ENCODE peak calls at places on chromosomes 7 and 10, in eight cellular contexts. One of them, this sample, is unnamed.

GRCh38 chr7:153503093-153503492 is 549.1 kb upstream of the DPP6 start:
- DNase-seq in IMR-90: no peak
- DNase-seq in fibroblast of lung: no peak
- DNase-seq in GM23338: no peak
- DNase-seq in GM23248: no peak
- DNase-seq in endothelial cell of umbilical vein: no peak
- DNase-seq in neural progenitor cell: no peak
- DNase-seq in trophoblast cell: no peak
- DNase-seq in this sample: no peak

GRCh38 chr7:144975882-144976281 is 140.0 kb upstream of the TPK1 start:
- DNase-seq in IMR-90: no peak
- DNase-seq in fibroblast of lung: no peak
- DNase-seq in GM23338: no peak
- DNase-seq in GM23248: no peak
- DNase-seq in endothelial cell of umbilical vein: no peak
- DNase-seq in neural progenitor cell: no peak
- DNase-seq in trophoblast cell: peak
- DNase-seq in this sample: no peak

GRCh38 chr10:36256905-36257304 is 614.8 kb upstream of the FZD8 start:
- DNase-seq in IMR-90: peak
- DNase-seq in fibroblast of lung: peak
- DNase-seq in GM23338: no peak
- DNase-seq in GM23248: peak
- DNase-seq in endothelial cell of umbilical vein: no peak
- DNase-seq in neural progenitor cell: no peak
- DNase-seq in trophoblast cell: no peak
- DNase-seq in this sample: peak

GRCh38 chr7:44735403-44736165 is 13.1 kb upstream of the ZMIZ2 start:
- DNase-seq in IMR-90: peak
- DNase-seq in fibroblast of lung: peak
- DNase-seq in GM23338: no peak
- DNase-seq in GM23248: peak
- DNase-seq in endothelial cell of umbilical vein: peak
- DNase-seq in neural progenitor cell: no peak
- DNase-seq in trophoblast cell: peak
- DNase-seq in this sample: no peak

GRCh38 chr10:91552706-91553105 is 80.2 kb downstream of the PPP1R3C start:
- DNase-seq in IMR-90: peak
- DNase-seq in fibroblast of lung: no peak
- DNase-seq in GM23338: peak
- DNase-seq in GM23248: peak
- DNase-seq in endothelial cell of umbilical vein: peak
- DNase-seq in neural progenitor cell: peak
- DNase-seq in trophoblast cell: no peak
- DNase-seq in this sample: peak

GRCh38 chr7:101166909-101167644 is 1.7 kb upstream of the VGF start:
- DNase-seq in IMR-90: peak
- DNase-seq in fibroblast of lung: peak
- DNase-seq in GM23338: peak
- DNase-seq in GM23248: no peak
- DNase-seq in endothelial cell of umbilical vein: no peak
- DNase-seq in neural progenitor cell: peak
- DNase-seq in trophoblast cell: no peak
- DNase-seq in this sample: peak

GRCh38 chr10:92413011-92413410 is 122.0 kb downstream of the MARCHF5 start:
- DNase-seq in IMR-90: no peak
- DNase-seq in fibroblast of lung: no peak
- DNase-seq in GM23338: no peak
- DNase-seq in GM23248: no peak
- DNase-seq in endothelial cell of umbilical vein: no peak
- DNase-seq in neural progenitor cell: no peak
- DNase-seq in trophoblast cell: no peak
- DNase-seq in this sample: no peak

GRCh38 chr10:14360951-14361350 is 30.2 kb upstream of the FRMD4A start:
- DNase-seq in IMR-90: no peak
- DNase-seq in fibroblast of lung: peak
- DNase-seq in GM23338: no peak
- DNase-seq in GM23248: no peak
- DNase-seq in endothelial cell of umbilical vein: no peak
- DNase-seq in neural progenitor cell: no peak
- DNase-seq in trophoblast cell: no peak
- DNase-seq in this sample: no peak

GRCh38 chr7:1694981-1695511 is 25.0 kb downstream of the ELFN1 start:
- DNase-seq in IMR-90: no peak
- DNase-seq in fibroblast of lung: no peak
- DNase-seq in GM23338: no peak
- DNase-seq in GM23248: no peak
- DNase-seq in endothelial cell of umbilical vein: no peak
- DNase-seq in neural progenitor cell: no peak
- DNase-seq in trophoblast cell: no peak
- DNase-seq in this sample: no peak

GRCh38 chr7:1695800-1696454 is 25.9 kb downstream of the ELFN1 start:
- DNase-seq in IMR-90: no peak
- DNase-seq in fibroblast of lung: no peak
- DNase-seq in GM23338: no peak
- DNase-seq in GM23248: no peak
- DNase-seq in endothelial cell of umbilical vein: no peak
- DNase-seq in neural progenitor cell: no peak
- DNase-seq in trophoblast cell: no peak
- DNase-seq in this sample: no peak

GRCh38 chr7:1693991-1694524 is 24.0 kb downstream of the ELFN1 start:
- DNase-seq in IMR-90: peak
- DNase-seq in fibroblast of lung: peak
- DNase-seq in GM23338: peak
- DNase-seq in GM23248: peak
- DNase-seq in endothelial cell of umbilical vein: no peak
- DNase-seq in neural progenitor cell: peak
- DNase-seq in trophoblast cell: no peak
- DNase-seq in this sample: peak

GRCh38 chr7:1693419-1693990 is 23.4 kb downstream of the ELFN1 start:
- DNase-seq in IMR-90: no peak
- DNase-seq in fibroblast of lung: no peak
- DNase-seq in GM23338: no peak
- DNase-seq in GM23248: no peak
- DNase-seq in endothelial cell of umbilical vein: no peak
- DNase-seq in neural progenitor cell: no peak
- DNase-seq in trophoblast cell: no peak
- DNase-seq in this sample: no peak

DNA sequence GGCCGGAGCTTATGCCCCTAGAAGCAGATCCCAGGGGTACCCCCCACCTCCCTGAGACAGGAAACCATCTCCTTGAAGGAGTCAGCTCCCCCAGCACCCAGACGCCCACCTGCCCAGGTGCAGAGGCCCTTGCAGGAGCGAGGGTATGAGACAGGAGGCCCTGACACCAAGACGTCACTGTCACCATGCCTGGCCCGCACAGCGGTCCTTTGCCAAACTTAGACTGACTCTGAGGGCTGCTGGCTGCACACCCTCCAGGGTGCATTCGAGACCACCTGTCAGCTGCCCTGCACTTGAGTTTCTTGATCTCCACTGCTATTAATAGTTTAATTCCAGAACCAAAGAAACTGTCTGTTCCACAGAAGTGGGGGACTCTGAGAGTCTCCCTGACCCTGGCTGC is 24.5 kb downstream of the ELFN1 start:
- DNase-seq in IMR-90: no peak
- DNase-seq in fibroblast of lung: no peak
- DNase-seq in GM23338: no peak
- DNase-seq in GM23248: no peak
- DNase-seq in endothelial cell of umbilical vein: no peak
- DNase-seq in neural progenitor cell: no peak
- DNase-seq in trophoblast cell: no peak
- DNase-seq in this sample: no peak
- H3K27ac ChIP-seq in IMR-90: no peak
- H3K27ac ChIP-seq in fibroblast of lung: no peak
- H3K27ac ChIP-seq in GM23338: no peak
- H3K27ac ChIP-seq in GM23248: no peak
- H3K27ac ChIP-seq in endothelial cell of umbilical vein: no peak
- H3K27ac ChIP-seq in neural progenitor cell: no peak
- H3K27ac ChIP-seq in trophoblast cell: no peak
- H3K27ac ChIP-seq in this sample: no peak

GRCh38 chr10:11148638-11149037 is 131.0 kb downstream of the CELF2 start:
- DNase-seq in IMR-90: no peak
- DNase-seq in fibroblast of lung: no peak
- DNase-seq in GM23338: no peak
- DNase-seq in GM23248: no peak
- DNase-seq in endothelial cell of umbilical vein: no peak
- DNase-seq in neural progenitor cell: no peak
- DNase-seq in trophoblast cell: no peak
- DNase-seq in this sample: no peak

GRCh38 chr10:11149499-11149898 is 131.8 kb downstream of the CELF2 start:
- DNase-seq in IMR-90: no peak
- DNase-seq in fibroblast of lung: no peak
- DNase-seq in GM23338: no peak
- DNase-seq in GM23248: no peak
- DNase-seq in endothelial cell of umbilical vein: no peak
- DNase-seq in neural progenitor cell: no peak
- DNase-seq in trophoblast cell: no peak
- DNase-seq in this sample: no peak

GRCh38 chr10:11147723-11148122 is 130.1 kb downstream of the CELF2 start:
- DNase-seq in IMR-90: no peak
- DNase-seq in fibroblast of lung: no peak
- DNase-seq in GM23338: peak
- DNase-seq in GM23248: no peak
- DNase-seq in endothelial cell of umbilical vein: no peak
- DNase-seq in neural progenitor cell: peak
- DNase-seq in trophoblast cell: no peak
- DNase-seq in this sample: no peak

GRCh38 chr10:11146402-11147171 is 128.9 kb downstream of the CELF2 start:
- DNase-seq in IMR-90: peak
- DNase-seq in fibroblast of lung: peak
- DNase-seq in GM23338: no peak
- DNase-seq in GM23248: no peak
- DNase-seq in endothelial cell of umbilical vein: peak
- DNase-seq in neural progenitor cell: no peak
- DNase-seq in trophoblast cell: no peak
- DNase-seq in this sample: no peak

DNA sequence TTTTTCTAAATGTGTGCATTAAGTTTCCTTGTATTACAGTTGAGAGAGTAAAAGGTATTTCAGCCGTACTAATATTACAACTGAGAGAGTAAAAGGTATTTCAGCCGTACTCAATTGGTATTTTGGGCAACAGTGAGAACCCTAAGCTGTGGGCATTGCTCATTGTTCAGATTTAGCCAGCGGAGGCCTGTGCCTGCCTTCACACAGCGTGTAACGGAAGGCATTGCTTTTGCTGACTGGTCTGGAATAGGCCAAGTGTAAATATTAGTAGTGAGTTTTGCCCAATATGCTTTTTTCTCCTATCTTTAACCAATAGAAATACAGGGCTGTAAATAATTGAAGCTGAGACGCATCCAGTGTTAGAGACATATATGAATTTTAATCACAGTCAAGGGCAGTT is 130.5 kb downstream of the CELF2 start:
- DNase-seq in IMR-90: no peak
- DNase-seq in fibroblast of lung: no peak
- DNase-seq in GM23338: no peak
- DNase-seq in GM23248: no peak
- DNase-seq in endothelial cell of umbilical vein: no peak
- DNase-seq in neural progenitor cell: no peak
- DNase-seq in trophoblast cell: no peak
- DNase-seq in this sample: no peak
- H2AFZ ChIP-seq in IMR-90: no peak
- H2AFZ ChIP-seq in fibroblast of lung: no peak
- H2AFZ ChIP-seq in GM23338: no peak
- H2AFZ ChIP-seq in GM23248: no peak
- H2AFZ ChIP-seq in endothelial cell of umbilical vein: no peak
- H2AFZ ChIP-seq in neural progenitor cell: no peak
- H2AFZ ChIP-seq in trophoblast cell: no peak
- H2AFZ ChIP-seq in this sample: no peak

DNA sequence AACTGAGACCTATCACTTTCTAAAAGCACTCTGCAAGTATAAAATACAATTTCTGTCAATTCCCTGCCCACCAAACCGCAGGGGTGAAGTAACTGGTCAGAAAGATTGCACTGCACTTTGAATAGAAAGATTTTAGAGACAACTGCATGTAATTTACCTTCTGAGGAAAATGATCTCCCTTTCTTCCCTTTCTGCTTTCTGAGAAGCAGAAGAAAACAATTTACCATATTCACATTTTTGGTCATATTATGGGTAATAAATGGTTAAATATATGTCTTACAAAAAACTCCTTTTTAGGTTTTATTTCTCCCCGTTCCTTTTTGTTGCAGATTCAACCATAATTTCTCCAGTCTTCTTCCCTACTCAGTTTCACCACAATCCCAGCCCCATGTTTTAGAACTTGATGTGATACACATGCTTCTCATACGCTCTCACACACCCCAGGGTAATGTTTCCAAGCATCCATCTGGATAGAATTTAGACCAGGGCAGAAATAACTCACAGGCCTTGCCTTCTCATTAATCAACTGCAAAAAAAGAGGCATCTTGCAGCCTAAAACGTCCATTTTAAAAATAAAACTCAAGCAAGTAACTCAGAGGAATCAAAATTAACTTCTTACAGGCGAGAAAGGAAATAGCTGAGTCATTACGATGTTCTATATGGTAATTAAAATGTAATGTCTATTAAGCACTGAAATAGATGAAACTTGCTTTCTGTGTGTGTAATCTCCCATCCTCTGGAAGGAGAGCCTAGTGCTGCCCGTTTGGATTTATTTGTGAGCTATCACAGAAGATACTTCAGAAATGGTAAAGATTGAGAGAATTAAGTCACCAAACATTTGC is 127.1 kb upstream of the RSU1 start:
- DNase-seq in IMR-90: peak
- DNase-seq in fibroblast of lung: peak
- DNase-seq in GM23338: no peak
- DNase-seq in GM23248: peak
- DNase-seq in endothelial cell of umbilical vein: peak
- DNase-seq in neural progenitor cell: no peak
- DNase-seq in trophoblast cell: no peak
- DNase-seq in this sample: peak
- H3K27ac ChIP-seq in IMR-90: no peak
- H3K27ac ChIP-seq in fibroblast of lung: peak
- H3K27ac ChIP-seq in GM23338: no peak
- H3K27ac ChIP-seq in GM23248: peak
- H3K27ac ChIP-seq in endothelial cell of umbilical vein: peak
- H3K27ac ChIP-seq in neural progenitor cell: no peak
- H3K27ac ChIP-seq in trophoblast cell: no peak
- H3K27ac ChIP-seq in this sample: peak

GRCh38 chr7:22845221-22845844 is 22.7 kb upstream of the TOMM7 start:
- DNase-seq in IMR-90: no peak
- DNase-seq in fibroblast of lung: peak
- DNase-seq in GM23338: no peak
- DNase-seq in GM23248: peak
- DNase-seq in endothelial cell of umbilical vein: no peak
- DNase-seq in neural progenitor cell: no peak
- DNase-seq in trophoblast cell: no peak
- DNase-seq in this sample: no peak

GRCh38 chr7:22842383-22842903 is 19.8 kb upstream of the TOMM7 start:
- DNase-seq in IMR-90: no peak
- DNase-seq in fibroblast of lung: no peak
- DNase-seq in GM23338: peak
- DNase-seq in GM23248: no peak
- DNase-seq in endothelial cell of umbilical vein: no peak
- DNase-seq in neural progenitor cell: no peak
- DNase-seq in trophoblast cell: no peak
- DNase-seq in this sample: no peak

GRCh38 chr7:22842973-22843372 is 20.3 kb upstream of the TOMM7 start:
- DNase-seq in IMR-90: no peak
- DNase-seq in fibroblast of lung: no peak
- DNase-seq in GM23338: no peak
- DNase-seq in GM23248: no peak
- DNase-seq in endothelial cell of umbilical vein: no peak
- DNase-seq in neural progenitor cell: no peak
- DNase-seq in trophoblast cell: no peak
- DNase-seq in this sample: no peak

GRCh38 chr7:22841954-22842353 is 19.3 kb upstream of the TOMM7 start:
- DNase-seq in IMR-90: peak
- DNase-seq in fibroblast of lung: no peak
- DNase-seq in GM23338: peak
- DNase-seq in GM23248: peak
- DNase-seq in endothelial cell of umbilical vein: no peak
- DNase-seq in neural progenitor cell: peak
- DNase-seq in trophoblast cell: no peak
- DNase-seq in this sample: no peak

DNA sequence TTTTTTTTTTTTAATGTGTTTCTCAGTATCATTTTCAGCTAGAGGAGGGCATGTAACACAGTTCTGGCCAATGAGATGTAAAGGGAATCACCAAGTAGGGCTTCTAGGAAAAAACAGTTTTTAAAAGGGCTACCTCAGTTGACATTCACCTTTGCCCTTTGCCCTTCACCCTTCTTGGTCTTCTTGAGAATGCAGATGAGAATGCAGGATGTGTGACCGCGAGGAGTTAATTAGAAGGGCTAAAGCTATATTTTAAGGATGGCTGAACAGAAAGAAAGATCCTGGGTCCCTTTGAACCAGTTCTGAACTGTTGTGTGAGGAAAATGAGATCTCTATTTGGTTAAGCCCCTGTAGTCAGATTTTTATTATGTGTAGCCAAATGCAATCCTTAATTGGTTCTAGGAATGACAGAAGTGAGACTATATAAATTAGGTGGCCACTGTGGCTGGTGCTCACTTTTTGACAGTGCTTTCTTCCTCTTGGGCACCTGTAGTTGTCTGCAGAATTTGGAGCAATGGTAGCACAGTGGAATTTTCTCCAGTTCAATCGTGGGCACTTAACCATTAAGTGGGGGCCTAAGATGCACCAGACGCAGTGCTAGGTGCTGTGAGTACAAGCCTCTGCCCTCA is 21.1 kb upstream of the TOMM7 start:
- DNase-seq in IMR-90: no peak
- DNase-seq in fibroblast of lung: no peak
- DNase-seq in GM23338: no peak
- DNase-seq in GM23248: no peak
- DNase-seq in endothelial cell of umbilical vein: no peak
- DNase-seq in neural progenitor cell: peak
- DNase-seq in trophoblast cell: no peak
- DNase-seq in this sample: no peak
- H2AFZ ChIP-seq in IMR-90: no peak
- H2AFZ ChIP-seq in fibroblast of lung: no peak
- H2AFZ ChIP-seq in GM23338: peak
- H2AFZ ChIP-seq in GM23248: no peak
- H2AFZ ChIP-seq in endothelial cell of umbilical vein: no peak
- H2AFZ ChIP-seq in neural progenitor cell: no peak
- H2AFZ ChIP-seq in trophoblast cell: no peak
- H2AFZ ChIP-seq in this sample: no peak